ENCODE peak calls at places on chromosomes 1 and 21, in four cellular contexts. One of them, this sample, is unnamed.

GRCh38 chr21:41901099-41901498 is 22.0 kb upstream of the PRDM15 start:
- DNase-seq in HCT116: no peak
- DNase-seq in GOT3: no peak
- DNase-seq in WERI-Rb-1: no peak
- DNase-seq in this sample: no peak

GRCh38 chr21:33039542-33039941 is 13.8 kb downstream of the OLIG2 start:
- DNase-seq in WERI-Rb-1: peak; percentile 67
- DNase-seq in GOT3: no peak
- DNase-seq in HCT116: no peak
- DNase-seq in this sample: peak; percentile 28

GRCh38 chr1:1424623-1425229 is 3.6 kb upstream of the ANKRD65 start:
- DNase-seq in WERI-Rb-1: no peak
- DNase-seq in HCT116: no peak
- DNase-seq in GOT3: no peak
- DNase-seq in this sample: no peak

GRCh38 chr21:38351961-38352521 is 95.2 kb downstream of the KCNJ15 start:
- DNase-seq in GOT3: no peak
- DNase-seq in WERI-Rb-1: no peak
- DNase-seq in HCT116: no peak
- DNase-seq in this sample: no peak

GRCh38 chr1:226097866-226098625 is 35.5 kb downstream of the H3-3A start:
- DNase-seq in HCT116: no peak
- DNase-seq in WERI-Rb-1: no peak
- DNase-seq in GOT3: no peak
- DNase-seq in this sample: no peak

GRCh38 chr1:93716974-93717373 is 35.3 kb upstream of the BCAR3 start:
- DNase-seq in HCT116: no peak
- DNase-seq in GOT3: no peak
- DNase-seq in WERI-Rb-1: peak; percentile 37
- DNase-seq in this sample: no peak

GRCh38 chr1:242185728-242186127 is 186.8 kb upstream of the MAP1LC3C start:
- DNase-seq in HCT116: no peak
- DNase-seq in GOT3: no peak
- DNase-seq in WERI-Rb-1: no peak
- DNase-seq in this sample: no peak

GRCh38 chr21:45537111-45537745 is 5.0 kb downstream of the SLC19A1 start:
- DNase-seq in GOT3: no peak
- DNase-seq in WERI-Rb-1: no peak
- DNase-seq in HCT116: no peak
- DNase-seq in this sample: no peak

GRCh38 chr21:39869141-39869818 is 2.0 kb downstream of the PCP4 start:
- DNase-seq in HCT116: no peak
- DNase-seq in WERI-Rb-1: no peak
- DNase-seq in GOT3: no peak
- DNase-seq in this sample: no peak

GRCh38 chr1:205669341-205670142 is 10.8 kb downstream of the SLC45A3 start:
- DNase-seq in WERI-Rb-1: peak; percentile 56
- DNase-seq in GOT3: no peak
- DNase-seq in HCT116: no peak
- DNase-seq in this sample: no peak

GRCh38 chr1:184287001-184287400 is 99.8 kb upstream of the C1orf21 start:
- DNase-seq in WERI-Rb-1: no peak
- DNase-seq in HCT116: no peak
- DNase-seq in GOT3: no peak
- DNase-seq in this sample: no peak

GRCh38 chr1:145720878-145721671 is 1.8 kb downstream of the CD160 start:
- DNase-seq in HCT116: peak; percentile 35
- DNase-seq in WERI-Rb-1: peak; percentile 87
- DNase-seq in GOT3: peak; percentile 68
- DNase-seq in this sample: no peak

GRCh38 chr1:214106375-214106774 is 118.6 kb downstream of the PROX1 start:
- DNase-seq in WERI-Rb-1: no peak
- DNase-seq in HCT116: no peak
- DNase-seq in GOT3: no peak
- DNase-seq in this sample: peak; percentile 1

GRCh38 chr1:192575499-192576189 is at the start of gene RGS1:
- DNase-seq in WERI-Rb-1: no peak
- DNase-seq in HCT116: no peak
- DNase-seq in GOT3: no peak
- DNase-seq in this sample: no peak

GRCh38 chr1:63920154-63921117 is 146.6 kb downstream of the ROR1 start:
- DNase-seq in WERI-Rb-1: no peak
- DNase-seq in HCT116: no peak
- DNase-seq in GOT3: no peak
- DNase-seq in this sample: no peak

GRCh38 chr21:23401278-23401677 is 2206.0 kb downstream of the MRPL39 start:
- DNase-seq in GOT3: no peak
- DNase-seq in HCT116: no peak
- DNase-seq in WERI-Rb-1: peak; percentile 20
- DNase-seq in this sample: peak; percentile 36

This sample was measured in NCI-H524 treated with DMSO at 0.1 percent for 48 hours.